ENCODE peak calls at places on chromosome 17, in four cellular contexts. P is GM12878, D is K562, E is SK-N-SH. N is an unnamed sample.

GRCh38 chr17:82910041-82910481 is 70.2 kb upstream of the ZNF750 start:
- DNase-seq in P (no peak), E (no peak), D (no peak), N (no peak)

GRCh38 chr17:1032391-1032790 is 35.5 kb downstream of the TIMM22 start:
- DNase-seq in P (no peak), E (no peak), D (no peak), N (no peak)

GRCh38 chr17:67452681-67453554 is 75.8 kb downstream of the PITPNC1 start:
- DNase-seq in D (no peak), P (peak; percentile 42), E (no peak), N (no peak)

GRCh38 chr17:11898526-11899235 is 98.6 kb downstream of the ZNF18 start:
- DNase-seq in E (no peak), D (no peak), P (no peak), N (no peak)

GRCh38 chr17:29663155-29663554 is 40.4 kb upstream of the CORO6 start:
- DNase-seq in P (no peak), D (no peak), E (no peak), N (no peak)

GRCh38 chr17:69640073-69640472 is 225.6 kb downstream of the MAP2K6 start:
- DNase-seq in E (no peak), P (no peak), D (no peak), N (no peak)

GRCh38 chr17:9363440-9364350 is 211.9 kb downstream of the STX8 start:
- DNase-seq in D (no peak), E (no peak), P (no peak), N (peak; percentile 7)

GRCh38 chr17:9802294-9802693 is 10.9 kb upstream of the DHRS7C start:
- DNase-seq in D (no peak), P (no peak), E (no peak), N (peak; percentile 38)

GRCh38 chr17:41917957-41918391 is 777 bp downstream of the ACLY start:
- DNase-seq in P (no peak), D (peak; percentile 71), E (peak; percentile 78), N (no peak)

GRCh38 chr17:33322063-33322462 is 29.0 kb upstream of the ASIC2 start:
- DNase-seq in D (no peak), P (no peak), E (no peak), N (no peak)

GRCh38 chr17:30236807-30237206 is 1.3 kb upstream of the SLC6A4 start:
- DNase-seq in D (no peak), P (no peak), E (peak; percentile 87), N (peak; percentile 7)

GRCh38 chr17:69047368-69048263 is 13.1 kb downstream of the ABCA9 start:
- DNase-seq in E (no peak), D (peak; percentile 70), P (no peak), N (no peak)

GRCh38 chr17:9199474-9200196 is 178.3 kb downstream of the NTN1 start:
- DNase-seq in E (no peak), P (no peak), D (peak; percentile 8), N (no peak)

GRCh38 chr17:17044846-17045561 is 2.7 kb downstream of the MPRIP start:
- DNase-seq in D (no peak), P (peak; percentile 35), E (peak; percentile 65), N (no peak)

GRCh38 chr17:17042851-17043667 is 802 bp downstream of the MPRIP start:
- DNase-seq in E (no peak), P (no peak), D (no peak), N (no peak)

GRCh38 chr17:17042381-17042736 is at the start of gene MPRIP:
- DNase-seq in P (no peak), E (no peak), D (no peak), N (no peak)

GRCh38 chr17:17041571-17042380 is 481 bp upstream of the MPRIP start:
- DNase-seq in D (peak; percentile 96), P (peak; percentile 63), E (peak; percentile 99), N (peak; percentile 93)

GRCh38 chr17:17043668-17044226 is 1.5 kb downstream of the MPRIP start:
- DNase-seq in P (no peak), E (no peak), D (no peak), N (no peak)
- TF ChIP-seq JUND in P (no peak), E (no peak), D (no peak), N (no peak)

DNA sequence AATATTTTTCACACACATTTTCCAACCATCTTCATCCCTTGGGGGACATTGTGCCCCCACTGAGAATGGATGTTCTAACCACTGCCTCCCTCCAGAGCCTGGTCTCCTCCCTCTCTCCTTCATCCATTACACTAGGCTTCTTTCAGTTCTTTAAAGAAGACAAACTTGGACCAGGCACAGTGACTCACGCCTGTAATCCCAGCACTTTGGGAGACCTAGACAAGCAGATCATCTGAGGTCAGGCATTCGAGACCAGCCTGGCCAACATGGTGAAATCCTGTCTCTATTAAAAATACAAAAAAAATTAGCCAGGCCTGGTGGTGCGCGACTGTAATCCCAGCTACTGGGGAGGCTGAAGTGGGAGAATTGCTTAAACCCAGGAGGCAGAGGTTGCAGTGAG is 6.5 kb downstream of the ALOX15 start:
- DNase-seq in D (no peak), E (no peak), P (no peak), N (no peak)
- TF ChIP-seq YY1 in D (no peak), E (no peak), P (no peak), N (no peak)

DNA sequence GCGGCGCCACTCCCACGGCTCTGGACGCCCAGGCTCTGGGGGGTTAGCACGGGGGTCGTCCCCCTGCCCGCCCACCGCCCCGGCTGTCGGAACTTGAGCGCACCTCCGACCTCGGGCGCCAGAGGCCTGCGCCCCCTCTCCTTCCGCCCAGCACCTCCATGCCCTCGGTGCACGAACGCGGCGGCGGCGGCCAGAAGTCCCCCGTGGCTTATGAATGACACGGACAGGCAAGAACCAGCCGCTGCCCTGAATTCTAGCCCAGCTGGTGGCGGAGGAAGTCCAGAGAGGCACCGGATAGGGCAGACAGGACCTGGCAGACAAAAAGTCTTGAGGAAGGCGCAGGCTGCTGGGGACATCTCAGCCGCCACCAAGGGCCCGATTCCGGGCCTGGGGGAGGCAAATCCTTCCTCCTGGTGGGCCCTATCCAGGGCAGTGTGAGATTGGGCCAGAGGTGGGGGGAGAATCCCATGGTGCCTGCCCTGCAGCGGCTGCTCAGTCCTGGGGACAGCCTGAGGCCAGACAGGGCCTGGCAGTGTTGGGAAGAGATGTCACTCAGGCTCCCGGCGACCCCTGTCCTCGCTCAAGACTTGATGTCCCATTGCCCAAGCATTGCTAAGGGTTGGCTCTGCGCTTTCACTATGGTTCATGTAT is 897 bp upstream of the CYGB start:
- DNase-seq in P (no peak), E (peak; percentile 63), D (no peak), N (no peak)
- TF ChIP-seq JUND in P (no peak), E (no peak), D (no peak), N (no peak)

GRCh38 chr17:27315796-27316465 is 22.0 kb downstream of the WSB1 start:
- DNase-seq in P (no peak), D (no peak), E (no peak), N (no peak)

GRCh38 chr17:27318633-27319032 is 24.7 kb downstream of the WSB1 start:
- DNase-seq in P (no peak), E (no peak), D (no peak), N (no peak)

GRCh38 chr17:27319536-27320221 is 25.8 kb downstream of the WSB1 start:
- DNase-seq in P (no peak), E (no peak), D (no peak), N (no peak)

GRCh38 chr17:27318228-27318627 is 24.3 kb downstream of the WSB1 start:
- DNase-seq in D (no peak), E (no peak), P (no peak), N (no peak)

DNA sequence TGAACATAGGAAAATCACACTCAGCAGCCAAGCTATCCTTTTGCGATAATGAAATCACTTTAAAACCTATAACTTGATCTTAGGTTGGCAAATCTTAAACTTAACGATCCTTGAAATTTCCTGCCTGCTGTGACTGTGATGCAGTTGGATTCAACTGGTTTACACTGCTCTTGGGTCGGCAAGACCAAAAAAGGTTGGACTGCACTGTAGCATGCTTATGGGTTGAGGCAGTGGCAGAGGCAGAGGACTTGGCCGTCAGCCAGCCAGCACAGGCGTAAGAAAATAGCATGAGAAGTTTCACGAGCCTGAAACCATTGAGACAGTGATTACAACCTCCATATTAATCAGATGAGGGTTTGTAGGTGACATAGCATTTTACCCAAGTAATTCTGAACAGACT is 21.4 kb downstream of the WSB1 start:
- DNase-seq in D (no peak), E (no peak), P (no peak), N (no peak)
- TF ChIP-seq YY1 in D (no peak), E (no peak), P (no peak), N (no peak)

DNA sequence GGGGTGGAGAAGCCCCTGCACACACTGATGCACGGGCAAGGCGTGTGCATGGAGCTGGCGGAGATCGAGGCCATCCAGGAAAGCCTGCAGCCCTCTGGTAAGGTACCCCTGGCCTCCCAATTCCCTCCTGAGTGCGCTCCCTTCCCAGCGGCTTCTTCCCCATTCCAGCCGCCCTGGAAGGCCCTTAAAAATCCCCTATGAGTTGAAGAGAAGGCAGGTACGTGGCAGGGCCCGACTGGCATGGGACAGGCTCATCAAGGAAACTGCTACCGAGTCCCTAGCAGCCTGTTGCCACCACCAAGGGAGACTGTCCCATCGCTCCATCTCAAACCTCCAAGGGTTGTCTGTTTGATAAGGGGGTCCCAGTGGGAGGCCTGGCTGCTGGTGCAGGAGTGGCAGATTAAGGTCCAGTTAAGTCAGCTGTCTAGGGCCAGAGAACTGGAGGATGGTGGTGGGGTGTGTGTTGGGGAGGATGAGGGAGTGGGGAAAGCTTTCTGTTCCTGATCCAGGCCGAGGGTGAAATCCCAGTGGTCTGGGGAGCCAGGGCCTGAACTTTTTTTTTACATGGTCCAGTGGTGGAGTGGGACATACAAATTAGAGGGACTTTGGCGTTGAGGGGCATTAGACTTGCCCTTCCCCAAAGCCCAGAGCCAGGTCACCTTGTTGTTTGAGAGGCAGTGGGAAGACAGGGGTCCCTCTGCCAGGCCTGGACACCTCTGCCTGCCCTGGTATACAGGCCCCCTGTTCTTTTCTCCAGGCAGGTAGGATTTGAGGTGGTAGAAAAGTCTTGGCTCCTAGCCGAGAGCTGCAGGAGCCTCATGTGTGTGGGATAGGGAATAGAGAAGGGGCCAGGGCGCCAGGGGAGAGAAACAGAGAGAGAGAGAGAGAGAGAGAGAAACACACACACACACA is 994 bp downstream of the IGFBP4 start:
- DNase-seq in P (no peak), D (no peak), E (no peak), N (no peak)
- TF ChIP-seq JUND in P (no peak), D (no peak), E (no peak), N (no peak)

DNA sequence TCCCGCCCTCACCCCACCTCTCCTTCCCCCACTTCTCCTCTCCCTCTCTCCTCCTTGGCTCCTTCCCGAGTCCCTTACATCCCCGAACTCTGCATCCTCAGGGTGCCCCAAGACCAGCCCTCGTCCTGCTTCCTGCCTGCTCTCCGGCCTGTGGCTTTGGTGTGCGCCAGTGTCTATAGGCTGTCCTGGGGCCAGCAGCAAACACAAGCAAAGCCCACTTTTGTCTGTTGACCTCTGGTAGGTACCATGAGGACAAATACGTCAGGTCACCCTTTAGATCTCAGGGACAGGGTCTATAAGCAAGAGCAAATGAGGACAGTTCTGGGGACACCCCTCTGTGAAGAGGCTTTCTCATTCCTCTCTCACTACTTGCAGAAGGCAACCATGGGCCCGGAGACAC is 327 bp upstream of the COPZ2 start:
- DNase-seq in P (no peak), E (no peak), D (no peak), N (no peak)
- TF ChIP-seq YY1 in P (no peak), E (no peak), D (no peak), N (no peak)

GRCh38 chr17:77771145-77771544 is 187.4 kb upstream of the TNRC6C start:
- DNase-seq in D (no peak), P (no peak), E (no peak), N (no peak)
- TF ChIP-seq JUND in D (no peak), P (no peak), E (no peak), N (no peak)